ENCODE peak calls at places on chromosome 9, in nine cellular contexts. One of them, this sample, is unnamed.

GRCh38 chr9:85215936-85216335 is 525.8 kb downstream of the AGTPBP1 start:
- DNase-seq in GM23338: no peak
- DNase-seq in transverse colon: no peak
- DNase-seq in upper lobe of right lung: no peak
- DNase-seq in psoas muscle: no peak
- DNase-seq in astrocyte: peak; percentile 50
- DNase-seq in astrocyte of the spinal cord: peak; percentile 29
- DNase-seq in lower lobe of right lung: no peak
- DNase-seq in AG09309: peak; percentile 37
- DNase-seq in this sample: no peak

GRCh38 chr9:69174645-69175487 is 789 bp downstream of the TJP2 start:
- DNase-seq in GM23338: peak; percentile 78
- DNase-seq in transverse colon: peak; percentile 21
- DNase-seq in upper lobe of right lung: no peak
- DNase-seq in psoas muscle: peak; percentile 75
- DNase-seq in astrocyte: peak; percentile 99
- DNase-seq in astrocyte of the spinal cord: peak; percentile 95
- DNase-seq in lower lobe of right lung: no peak
- DNase-seq in AG09309: peak; percentile 92
- DNase-seq in this sample: peak; percentile 94

GRCh38 chr9:110918316-110919054 is 119.8 kb downstream of the LPAR1 start:
- DNase-seq in GM23338: no peak
- DNase-seq in transverse colon: no peak
- DNase-seq in upper lobe of right lung: no peak
- DNase-seq in psoas muscle: no peak
- DNase-seq in astrocyte: peak; percentile 65
- DNase-seq in astrocyte of the spinal cord: peak; percentile 88
- DNase-seq in lower lobe of right lung: no peak
- DNase-seq in AG09309: no peak
- DNase-seq in this sample: no peak

GRCh38 chr9:95499101-95499676 is 17.6 kb downstream of the PTCH1 start:
- DNase-seq in GM23338: no peak
- DNase-seq in transverse colon: no peak
- DNase-seq in upper lobe of right lung: no peak
- DNase-seq in psoas muscle: no peak
- DNase-seq in astrocyte: peak; percentile 36
- DNase-seq in astrocyte of the spinal cord: no peak
- DNase-seq in lower lobe of right lung: no peak
- DNase-seq in AG09309: no peak
- DNase-seq in this sample: no peak

GRCh38 chr9:82363236-82363635 is 374.7 kb downstream of the SPATA31D1 start:
- DNase-seq in GM23338: no peak
- DNase-seq in transverse colon: no peak
- DNase-seq in upper lobe of right lung: no peak
- DNase-seq in psoas muscle: no peak
- DNase-seq in astrocyte: no peak
- DNase-seq in astrocyte of the spinal cord: no peak
- DNase-seq in lower lobe of right lung: no peak
- DNase-seq in AG09309: no peak
- DNase-seq in this sample: no peak

GRCh38 chr9:69221036-69221435 is 47.0 kb downstream of the TJP2 start:
- DNase-seq in GM23338: peak; percentile 14
- DNase-seq in transverse colon: no peak
- DNase-seq in upper lobe of right lung: no peak
- DNase-seq in psoas muscle: no peak
- DNase-seq in astrocyte: no peak
- DNase-seq in astrocyte of the spinal cord: no peak
- DNase-seq in lower lobe of right lung: no peak
- DNase-seq in AG09309: no peak
- DNase-seq in this sample: no peak

GRCh38 chr9:124030969-124031451 is 19.4 kb downstream of the LHX2 start:
- DNase-seq in GM23338: no peak
- DNase-seq in transverse colon: no peak
- DNase-seq in upper lobe of right lung: no peak
- DNase-seq in psoas muscle: no peak
- DNase-seq in astrocyte: peak; percentile 87
- DNase-seq in astrocyte of the spinal cord: peak; percentile 28
- DNase-seq in lower lobe of right lung: no peak
- DNase-seq in AG09309: peak; percentile 85
- DNase-seq in this sample: no peak

GRCh38 chr9:138070815-138071214 is 193.2 kb downstream of the CACNA1B start:
- DNase-seq in GM23338: no peak
- DNase-seq in transverse colon: no peak
- DNase-seq in upper lobe of right lung: peak; percentile 52
- DNase-seq in psoas muscle: no peak
- DNase-seq in astrocyte: no peak
- DNase-seq in astrocyte of the spinal cord: no peak
- DNase-seq in lower lobe of right lung: no peak
- DNase-seq in AG09309: no peak
- DNase-seq in this sample: no peak

GRCh38 chr9:3962467-3962866 is 337.4 kb downstream of the GLIS3 start:
- DNase-seq in GM23338: no peak
- DNase-seq in transverse colon: no peak
- DNase-seq in upper lobe of right lung: no peak
- DNase-seq in psoas muscle: no peak
- DNase-seq in astrocyte: peak; percentile 49
- DNase-seq in astrocyte of the spinal cord: peak; percentile 49
- DNase-seq in lower lobe of right lung: no peak
- DNase-seq in AG09309: no peak
- DNase-seq in this sample: no peak

GRCh38 chr9:77495834-77496671 is 152.1 kb downstream of the GNA14 start:
- DNase-seq in GM23338: peak; percentile 45
- DNase-seq in transverse colon: no peak
- DNase-seq in upper lobe of right lung: no peak
- DNase-seq in psoas muscle: no peak
- DNase-seq in astrocyte: peak; percentile 80
- DNase-seq in astrocyte of the spinal cord: peak; percentile 77
- DNase-seq in lower lobe of right lung: no peak
- DNase-seq in AG09309: peak; percentile 92
- DNase-seq in this sample: no peak

GRCh38 chr9:88342246-88342645 is 46.0 kb upstream of the SPIN1 start:
- DNase-seq in GM23338: no peak
- DNase-seq in transverse colon: no peak
- DNase-seq in upper lobe of right lung: no peak
- DNase-seq in psoas muscle: no peak
- DNase-seq in astrocyte: peak; percentile 67
- DNase-seq in astrocyte of the spinal cord: peak; percentile 14
- DNase-seq in lower lobe of right lung: no peak
- DNase-seq in AG09309: peak; percentile 8
- DNase-seq in this sample: no peak

GRCh38 chr9:2722715-2723114 is 5.4 kb downstream of the KCNV2 start:
- DNase-seq in GM23338: peak; percentile 38
- DNase-seq in transverse colon: no peak
- DNase-seq in upper lobe of right lung: no peak
- DNase-seq in psoas muscle: peak; percentile 61
- DNase-seq in astrocyte: peak; percentile 73
- DNase-seq in astrocyte of the spinal cord: peak; percentile 58
- DNase-seq in lower lobe of right lung: no peak
- DNase-seq in AG09309: peak; percentile 64
- DNase-seq in this sample: peak; percentile 82

GRCh38 chr9:123541441-123541840 is 185.4 kb downstream of the CRB2 start:
- DNase-seq in GM23338: no peak
- DNase-seq in transverse colon: no peak
- DNase-seq in upper lobe of right lung: no peak
- DNase-seq in psoas muscle: no peak
- DNase-seq in astrocyte: no peak
- DNase-seq in astrocyte of the spinal cord: no peak
- DNase-seq in lower lobe of right lung: no peak
- DNase-seq in AG09309: no peak
- DNase-seq in this sample: no peak

GRCh38 chr9:26565131-26565530 is 327.5 kb downstream of the CAAP1 start:
- DNase-seq in GM23338: no peak
- DNase-seq in transverse colon: no peak
- DNase-seq in upper lobe of right lung: no peak
- DNase-seq in psoas muscle: no peak
- DNase-seq in astrocyte: no peak
- DNase-seq in astrocyte of the spinal cord: no peak
- DNase-seq in lower lobe of right lung: no peak
- DNase-seq in AG09309: no peak
- DNase-seq in this sample: no peak

GRCh38 chr9:9362332-9362731 is 1250.5 kb downstream of the PTPRD start:
- DNase-seq in GM23338: no peak
- DNase-seq in transverse colon: no peak
- DNase-seq in upper lobe of right lung: no peak
- DNase-seq in psoas muscle: no peak
- DNase-seq in astrocyte: no peak
- DNase-seq in astrocyte of the spinal cord: no peak
- DNase-seq in lower lobe of right lung: no peak
- DNase-seq in AG09309: no peak
- DNase-seq in this sample: no peak
- H3K4me3 ChIP-seq in GM23338: no peak overlapping the region
- H3K4me3 ChIP-seq in transverse colon: no peak overlapping the region
- H3K4me3 ChIP-seq in upper lobe of right lung: no peak overlapping the region
- H3K4me3 ChIP-seq in psoas muscle: no peak overlapping the region
- H3K4me3 ChIP-seq in astrocyte: no peak overlapping the region
- H3K4me3 ChIP-seq in astrocyte of the spinal cord: no peak overlapping the region
- H3K4me3 ChIP-seq in lower lobe of right lung: no peak overlapping the region
- H3K4me3 ChIP-seq in AG09309: no peak overlapping the region
- H3K4me3 ChIP-seq in this sample: no peak overlapping the region

DNA sequence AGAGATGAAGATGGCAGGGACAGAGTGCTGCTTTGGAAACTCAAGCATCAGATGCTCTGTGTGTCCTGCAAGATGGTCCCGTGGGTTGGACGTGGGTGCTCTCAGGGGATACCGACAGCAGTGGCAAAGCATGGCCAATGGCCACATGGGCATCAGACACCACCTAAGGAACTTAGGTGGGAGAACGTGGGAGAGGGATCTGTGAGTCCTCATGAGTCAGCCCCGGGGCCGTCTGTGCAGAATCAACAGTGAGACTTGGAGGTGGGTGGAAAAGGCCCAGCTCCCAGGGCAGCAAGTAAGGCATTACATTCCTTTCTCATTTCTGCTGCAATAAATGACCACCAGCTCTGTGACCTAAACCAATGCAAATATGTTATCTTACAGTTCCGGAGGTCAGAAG is 77.0 kb downstream of the RAD23B start:
- DNase-seq in GM23338: no peak
- DNase-seq in transverse colon: no peak
- DNase-seq in upper lobe of right lung: no peak
- DNase-seq in psoas muscle: no peak
- DNase-seq in astrocyte: peak; percentile 12
- DNase-seq in astrocyte of the spinal cord: no peak
- DNase-seq in lower lobe of right lung: no peak
- DNase-seq in AG09309: no peak
- DNase-seq in this sample: no peak
- TF ChIP-seq CTCF in GM23338: no peak
- TF ChIP-seq CTCF in transverse colon: no peak
- TF ChIP-seq CTCF in upper lobe of right lung: no peak
- TF ChIP-seq CTCF in psoas muscle: no peak
- TF ChIP-seq CTCF in astrocyte: no peak
- TF ChIP-seq CTCF in astrocyte of the spinal cord: no peak
- TF ChIP-seq CTCF in lower lobe of right lung: no peak
- TF ChIP-seq CTCF in AG09309: no peak
- TF ChIP-seq CTCF in this sample: no peak

DNA sequence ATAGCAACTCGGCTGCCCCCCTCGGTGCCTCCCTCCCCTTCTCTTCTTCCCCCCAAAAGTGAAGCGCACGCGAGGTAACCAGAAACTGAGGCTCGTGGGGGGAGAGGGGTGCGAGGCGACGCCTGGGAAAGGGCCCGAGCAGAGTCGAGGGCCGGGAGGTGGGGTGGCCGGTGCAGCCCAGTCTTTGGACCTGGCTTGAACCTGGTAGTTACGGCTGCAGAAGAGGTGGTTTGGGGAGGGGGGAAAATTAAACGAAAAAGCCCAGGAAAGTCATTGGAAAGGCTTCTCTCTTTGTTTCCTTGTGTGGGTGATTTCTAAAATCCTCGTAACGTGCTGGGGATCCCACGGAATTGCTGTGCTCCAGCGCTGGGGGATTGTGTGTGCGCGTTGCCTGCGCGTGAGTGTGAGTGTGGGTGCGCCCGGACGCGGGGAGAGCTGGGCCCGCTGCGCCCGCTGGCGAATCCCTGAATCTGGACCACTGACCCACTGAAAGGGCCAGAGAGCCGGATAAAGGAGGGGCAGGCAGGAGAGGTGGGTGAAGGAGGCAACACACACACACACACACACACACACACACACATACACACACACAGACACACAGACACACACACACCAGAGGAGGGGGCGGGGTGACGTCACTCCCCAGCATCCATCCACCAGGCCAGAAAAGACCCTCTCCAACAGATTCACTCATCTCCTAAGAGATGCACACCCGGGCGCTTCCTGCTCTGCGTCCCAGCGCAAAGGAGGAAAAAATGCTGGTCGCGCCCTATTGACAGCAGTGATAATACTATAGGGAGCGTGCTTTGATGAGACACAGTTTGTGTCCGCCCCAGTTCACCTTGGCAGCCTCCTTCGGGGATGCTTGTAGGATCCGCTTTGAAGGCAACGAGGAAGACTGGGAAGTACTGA is 1058.9 kb upstream of the DMAC1 start:
- DNase-seq in GM23338: peak; percentile 60
- DNase-seq in transverse colon: peak; percentile 35
- DNase-seq in upper lobe of right lung: no peak
- DNase-seq in psoas muscle: no peak
- DNase-seq in astrocyte: no peak
- DNase-seq in astrocyte of the spinal cord: no peak
- DNase-seq in lower lobe of right lung: no peak
- DNase-seq in AG09309: no peak
- DNase-seq in this sample: no peak
- H3K4me3 ChIP-seq in GM23338: peak overlapping the region; percentile 95
- H3K4me3 ChIP-seq in transverse colon: peak overlapping the region; percentile 88
- H3K4me3 ChIP-seq in upper lobe of right lung: peak overlapping the region; percentile 56
- H3K4me3 ChIP-seq in psoas muscle: peak overlapping the region; percentile 68
- H3K4me3 ChIP-seq in astrocyte: peak overlapping the region; percentile 71
- H3K4me3 ChIP-seq in astrocyte of the spinal cord: peak overlapping the region; percentile 61
- H3K4me3 ChIP-seq in lower lobe of right lung: peak overlapping the region; percentile 60
- H3K4me3 ChIP-seq in AG09309: peak overlapping the region; percentile 61
- H3K4me3 ChIP-seq in this sample: peak overlapping the region; percentile 83

GRCh38 chr9:18786936-18787658 is 245.9 kb downstream of the SAXO1 start:
- DNase-seq in GM23338: no peak
- DNase-seq in transverse colon: no peak
- DNase-seq in upper lobe of right lung: no peak
- DNase-seq in psoas muscle: no peak
- DNase-seq in astrocyte: peak; percentile 61
- DNase-seq in astrocyte of the spinal cord: peak; percentile 58
- DNase-seq in lower lobe of right lung: no peak
- DNase-seq in AG09309: no peak
- DNase-seq in this sample: no peak

GRCh38 chr9:18793122-18793521 is 239.9 kb downstream of the SAXO1 start:
- DNase-seq in GM23338: no peak
- DNase-seq in transverse colon: no peak
- DNase-seq in upper lobe of right lung: no peak
- DNase-seq in psoas muscle: no peak
- DNase-seq in astrocyte: no peak
- DNase-seq in astrocyte of the spinal cord: no peak
- DNase-seq in lower lobe of right lung: no peak
- DNase-seq in AG09309: no peak
- DNase-seq in this sample: no peak

GRCh38 chr9:18786196-18786595 is 246.8 kb downstream of the SAXO1 start:
- DNase-seq in GM23338: no peak
- DNase-seq in transverse colon: no peak
- DNase-seq in upper lobe of right lung: no peak
- DNase-seq in psoas muscle: no peak
- DNase-seq in astrocyte: no peak
- DNase-seq in astrocyte of the spinal cord: no peak
- DNase-seq in lower lobe of right lung: no peak
- DNase-seq in AG09309: no peak
- DNase-seq in this sample: no peak

GRCh38 chr9:18788256-18788655 is 244.8 kb downstream of the SAXO1 start:
- DNase-seq in GM23338: no peak
- DNase-seq in transverse colon: no peak
- DNase-seq in upper lobe of right lung: no peak
- DNase-seq in psoas muscle: no peak
- DNase-seq in astrocyte: no peak
- DNase-seq in astrocyte of the spinal cord: no peak
- DNase-seq in lower lobe of right lung: no peak
- DNase-seq in AG09309: no peak
- DNase-seq in this sample: no peak

GRCh38 chr9:18791074-18791473 is 241.9 kb downstream of the SAXO1 start:
- DNase-seq in GM23338: peak; percentile 91
- DNase-seq in transverse colon: no peak
- DNase-seq in upper lobe of right lung: no peak
- DNase-seq in psoas muscle: no peak
- DNase-seq in astrocyte: no peak
- DNase-seq in astrocyte of the spinal cord: peak; percentile 29
- DNase-seq in lower lobe of right lung: no peak
- DNase-seq in AG09309: no peak
- DNase-seq in this sample: no peak
- TF ChIP-seq CTCF in GM23338: peak; percentile 93
- TF ChIP-seq CTCF in transverse colon: no peak
- TF ChIP-seq CTCF in upper lobe of right lung: peak; percentile 24
- TF ChIP-seq CTCF in psoas muscle: no peak
- TF ChIP-seq CTCF in astrocyte: peak; percentile 40
- TF ChIP-seq CTCF in astrocyte of the spinal cord: peak; percentile 51
- TF ChIP-seq CTCF in lower lobe of right lung: no peak
- TF ChIP-seq CTCF in AG09309: peak; percentile 17
- TF ChIP-seq CTCF in this sample: peak; percentile 69

This sample was measured in epithelial cell of proximal tubule.